ENCODE peak calls at places on chromosomes 5 and 9, in five cellular contexts. One of them, this sample, is unnamed.

GRCh38 chr5:128613111-128613510 is 75.1 kb upstream of the FBN2 start:
- DNase-seq in iPS DF 19.7: no peak
- DNase-seq in stromal cell of bone marrow: no peak
- DNase-seq in iris pigment epithelial cell: no peak
- DNase-seq in T1000: no peak
- DNase-seq in this sample: no peak

GRCh38 chr5:62937661-62938558 is 359.3 kb downstream of the LRRC70 start:
- DNase-seq in T1000: no peak
- DNase-seq in iris pigment epithelial cell: peak
- DNase-seq in iPS DF 19.7: no peak
- DNase-seq in stromal cell of bone marrow: peak
- DNase-seq in this sample: no peak

GRCh38 chr9:70539526-70539925 is 125.1 kb upstream of the KLF9 start:
- DNase-seq in stromal cell of bone marrow: no peak
- DNase-seq in T1000: no peak
- DNase-seq in iPS DF 19.7: no peak
- DNase-seq in iris pigment epithelial cell: no peak
- DNase-seq in this sample: no peak

GRCh38 chr5:111454198-111454606 is 58.1 kb downstream of the STARD4 start:
- DNase-seq in iPS DF 19.7: no peak
- DNase-seq in stromal cell of bone marrow: no peak
- DNase-seq in iris pigment epithelial cell: peak
- DNase-seq in T1000: no peak
- DNase-seq in this sample: no peak

GRCh38 chr5:3852154-3852930 is 256.7 kb downstream of the IRX1 start:
- DNase-seq in iris pigment epithelial cell: no peak
- DNase-seq in stromal cell of bone marrow: no peak
- DNase-seq in T1000: no peak
- DNase-seq in iPS DF 19.7: no peak
- DNase-seq in this sample: no peak

GRCh38 chr9:114047717-114048116 is 30.4 kb downstream of the AMBP start:
- DNase-seq in iPS DF 19.7: no peak
- DNase-seq in iris pigment epithelial cell: peak
- DNase-seq in stromal cell of bone marrow: no peak
- DNase-seq in T1000: no peak
- DNase-seq in this sample: no peak

GRCh38 chr9:134774991-134775540 is 105.5 kb upstream of the FCN2 start:
- DNase-seq in iPS DF 19.7: no peak
- DNase-seq in iris pigment epithelial cell: no peak
- DNase-seq in stromal cell of bone marrow: no peak
- DNase-seq in T1000: no peak
- DNase-seq in this sample: no peak

GRCh38 chr9:112853882-112854585 is 36.6 kb downstream of the SLC46A2 start:
- DNase-seq in iris pigment epithelial cell: no peak
- DNase-seq in stromal cell of bone marrow: no peak
- DNase-seq in T1000: no peak
- DNase-seq in iPS DF 19.7: no peak
- DNase-seq in this sample: no peak

GRCh38 chr9:86807577-86807976 is 139.7 kb downstream of the GAS1 start:
- DNase-seq in iris pigment epithelial cell: peak
- DNase-seq in T1000: no peak
- DNase-seq in stromal cell of bone marrow: no peak
- DNase-seq in iPS DF 19.7: no peak
- DNase-seq in this sample: no peak

GRCh38 chr9:98917691-98918487 is 25.8 kb upstream of the COL15A1 start:
- DNase-seq in iris pigment epithelial cell: no peak
- DNase-seq in iPS DF 19.7: no peak
- DNase-seq in T1000: no peak
- DNase-seq in stromal cell of bone marrow: no peak
- DNase-seq in this sample: no peak

GRCh38 chr9:133734600-133735414 is 3.3 kb downstream of the SARDH start:
- DNase-seq in stromal cell of bone marrow: no peak
- DNase-seq in iPS DF 19.7: no peak
- DNase-seq in iris pigment epithelial cell: no peak
- DNase-seq in T1000: no peak
- DNase-seq in this sample: no peak

GRCh38 chr9:33022303-33022702 is 2.8 kb upstream of the DNAJA1 start:
- DNase-seq in T1000: no peak
- DNase-seq in iPS DF 19.7: no peak
- DNase-seq in iris pigment epithelial cell: no peak
- DNase-seq in stromal cell of bone marrow: no peak
- DNase-seq in this sample: no peak

GRCh38 chr9:135474915-135475314 is 4.7 kb upstream of the PPP1R26 start:
- DNase-seq in stromal cell of bone marrow: no peak
- DNase-seq in iris pigment epithelial cell: peak
- DNase-seq in iPS DF 19.7: no peak
- DNase-seq in T1000: no peak
- DNase-seq in this sample: no peak

GRCh38 chr9:23643656-23644258 is 182.3 kb downstream of the ELAVL2 start:
- DNase-seq in iPS DF 19.7: no peak
- DNase-seq in T1000: no peak
- DNase-seq in stromal cell of bone marrow: no peak
- DNase-seq in iris pigment epithelial cell: peak
- DNase-seq in this sample: no peak

GRCh38 chr9:87580941-87581438 is 83.3 kb downstream of the DAPK1 start:
- DNase-seq in iris pigment epithelial cell: no peak
- DNase-seq in stromal cell of bone marrow: no peak
- DNase-seq in iPS DF 19.7: no peak
- DNase-seq in T1000: no peak
- DNase-seq in this sample: no peak

GRCh38 chr9:34589656-34590375 is at the start of gene CNTFR:
- DNase-seq in iris pigment epithelial cell: no peak
- DNase-seq in stromal cell of bone marrow: no peak
- DNase-seq in iPS DF 19.7: no peak
- DNase-seq in T1000: no peak
- DNase-seq in this sample: no peak

GRCh38 chr5:179275381-179275878 is 69.8 kb downstream of the ADAMTS2 start:
- DNase-seq in T1000: no peak
- DNase-seq in iris pigment epithelial cell: no peak
- DNase-seq in stromal cell of bone marrow: no peak
- DNase-seq in iPS DF 19.7: no peak
- DNase-seq in this sample: no peak

GRCh38 chr9:2787065-2787464 is 56.8 kb downstream of the PUM3 start:
- DNase-seq in stromal cell of bone marrow: no peak
- DNase-seq in T1000: no peak
- DNase-seq in iris pigment epithelial cell: peak
- DNase-seq in iPS DF 19.7: no peak
- DNase-seq in this sample: no peak

GRCh38 chr5:142727736-142728047 is 41.8 kb upstream of the FGF1 start:
- DNase-seq in T1000: no peak
- DNase-seq in iris pigment epithelial cell: no peak
- DNase-seq in iPS DF 19.7: no peak
- DNase-seq in stromal cell of bone marrow: no peak
- DNase-seq in this sample: no peak

GRCh38 chr5:56620903-56621680 is 194.3 kb upstream of the MAP3K1 start:
- DNase-seq in iPS DF 19.7: no peak
- DNase-seq in T1000: no peak
- DNase-seq in stromal cell of bone marrow: peak
- DNase-seq in iris pigment epithelial cell: peak
- DNase-seq in this sample: no peak

GRCh38 chr5:13480834-13481233 is 463.7 kb downstream of the DNAH5 start:
- DNase-seq in stromal cell of bone marrow: no peak
- DNase-seq in T1000: no peak
- DNase-seq in iPS DF 19.7: no peak
- DNase-seq in iris pigment epithelial cell: no peak
- DNase-seq in this sample: no peak

GRCh38 chr5:73654171-73654811 is 28.3 kb downstream of the ARHGEF28 start:
- DNase-seq in iPS DF 19.7: no peak
- DNase-seq in T1000: peak
- DNase-seq in stromal cell of bone marrow: no peak
- DNase-seq in iris pigment epithelial cell: peak
- DNase-seq in this sample: no peak

GRCh38 chr5:147539053-147539452 is 29.2 kb upstream of the DPYSL3 start:
- DNase-seq in iPS DF 19.7: no peak
- DNase-seq in stromal cell of bone marrow: no peak
- DNase-seq in T1000: no peak
- DNase-seq in iris pigment epithelial cell: peak
- DNase-seq in this sample: no peak

GRCh38 chr5:43711496-43711895 is 108.5 kb downstream of the NNT start:
- DNase-seq in stromal cell of bone marrow: no peak
- DNase-seq in T1000: no peak
- DNase-seq in iPS DF 19.7: no peak
- DNase-seq in iris pigment epithelial cell: peak
- DNase-seq in this sample: no peak

GRCh38 chr5:122880170-122880689 is 34.8 kb downstream of the SNX24 start:
- DNase-seq in T1000: no peak
- DNase-seq in iPS DF 19.7: no peak
- DNase-seq in stromal cell of bone marrow: no peak
- DNase-seq in iris pigment epithelial cell: no peak
- DNase-seq in this sample: no peak

GRCh38 chr5:130871346-130872086 is 293.5 kb downstream of the HINT1 start:
- DNase-seq in T1000: no peak
- DNase-seq in iris pigment epithelial cell: peak
- DNase-seq in iPS DF 19.7: no peak
- DNase-seq in stromal cell of bone marrow: no peak
- DNase-seq in this sample: peak

GRCh38 chr5:142958933-142959682 is 188.9 kb downstream of the ARHGAP26 start:
- DNase-seq in iPS DF 19.7: no peak
- DNase-seq in stromal cell of bone marrow: no peak
- DNase-seq in iris pigment epithelial cell: no peak
- DNase-seq in T1000: no peak
- DNase-seq in this sample: no peak

GRCh38 chr5:108818613-108819272 is 71.0 kb downstream of the FER start:
- DNase-seq in stromal cell of bone marrow: peak
- DNase-seq in T1000: no peak
- DNase-seq in iris pigment epithelial cell: peak
- DNase-seq in iPS DF 19.7: no peak
- DNase-seq in this sample: no peak

GRCh38 chr9:74838351-74838750 is 49.4 kb downstream of the TRPM6 start:
- DNase-seq in iris pigment epithelial cell: peak
- DNase-seq in stromal cell of bone marrow: no peak
- DNase-seq in T1000: no peak
- DNase-seq in iPS DF 19.7: no peak
- DNase-seq in this sample: no peak

GRCh38 chr9:93427655-93428379 is 23.7 kb upstream of the FAM120A start:
- DNase-seq in stromal cell of bone marrow: no peak
- DNase-seq in iPS DF 19.7: no peak
- DNase-seq in T1000: no peak
- DNase-seq in iris pigment epithelial cell: peak
- DNase-seq in this sample: no peak

GRCh38 chr9:70080481-70081119 is 37.0 kb downstream of the MAMDC2 start:
- DNase-seq in T1000: no peak
- DNase-seq in iPS DF 19.7: no peak
- DNase-seq in iris pigment epithelial cell: peak
- DNase-seq in stromal cell of bone marrow: peak
- DNase-seq in this sample: no peak

GRCh38 chr9:112575107-112575506 is 88.5 kb downstream of the KIAA1958 start:
- DNase-seq in iris pigment epithelial cell: no peak
- DNase-seq in stromal cell of bone marrow: no peak
- DNase-seq in iPS DF 19.7: no peak
- DNase-seq in T1000: no peak
- DNase-seq in this sample: no peak

GRCh38 chr9:70291446-70291845 is 32.7 kb downstream of the SMC5 start:
- DNase-seq in iPS DF 19.7: no peak
- DNase-seq in T1000: no peak
- DNase-seq in stromal cell of bone marrow: no peak
- DNase-seq in iris pigment epithelial cell: peak
- DNase-seq in this sample: no peak

GRCh38 chr5:109250080-109250479 is 159.7 kb downstream of the PJA2 start:
- DNase-seq in stromal cell of bone marrow: no peak
- DNase-seq in T1000: no peak
- DNase-seq in iPS DF 19.7: no peak
- DNase-seq in iris pigment epithelial cell: no peak
- DNase-seq in this sample: no peak

GRCh38 chr5:39040875-39041274 is 33.3 kb downstream of the RICTOR start:
- DNase-seq in iris pigment epithelial cell: no peak
- DNase-seq in stromal cell of bone marrow: no peak
- DNase-seq in iPS DF 19.7: no peak
- DNase-seq in T1000: no peak
- DNase-seq in this sample: no peak

GRCh38 chr5:113846941-113847340 is 333.4 kb downstream of the YTHDC2 start:
- DNase-seq in iPS DF 19.7: no peak
- DNase-seq in T1000: no peak
- DNase-seq in stromal cell of bone marrow: no peak
- DNase-seq in iris pigment epithelial cell: no peak
- DNase-seq in this sample: no peak

GRCh38 chr5:103589416-103590175 is 27.0 kb upstream of the NUDT12 start:
- DNase-seq in iris pigment epithelial cell: peak
- DNase-seq in stromal cell of bone marrow: peak
- DNase-seq in iPS DF 19.7: no peak
- DNase-seq in T1000: no peak
- DNase-seq in this sample: no peak

GRCh38 chr5:113085084-113085414 is 108.5 kb downstream of the DCP2 start:
- DNase-seq in iPS DF 19.7: no peak
- DNase-seq in iris pigment epithelial cell: no peak
- DNase-seq in T1000: no peak
- DNase-seq in stromal cell of bone marrow: no peak
- DNase-seq in this sample: no peak

GRCh38 chr5:179805070-179805528 is 1.6 kb downstream of the MGAT4B start:
- DNase-seq in T1000: no peak
- DNase-seq in iris pigment epithelial cell: no peak
- DNase-seq in stromal cell of bone marrow: no peak
- DNase-seq in iPS DF 19.7: no peak
- DNase-seq in this sample: no peak

This sample was measured in CD4-positive, alpha-beta T cell.